ENCODE peak calls at places on chromosome 22, in seven cellular contexts. One of them, this sample, is unnamed.

GRCh38 chr22:37218399-37218770 is 6.1 kb upstream of the SSTR3 start:
- DNase-seq in Calu3: no peak
- DNase-seq in A549: no peak
- DNase-seq in thyroid gland: no peak
- DNase-seq in mucosa of gallbladder: no peak
- DNase-seq in neural crest cell: no peak
- DNase-seq in NCI-H82: no peak
- DNase-seq in this sample: no peak

GRCh38 chr22:48938741-48939140 is 888.9 kb downstream of the BRD1 start:
- DNase-seq in Calu3: no peak
- DNase-seq in A549: no peak
- DNase-seq in thyroid gland: no peak
- DNase-seq in mucosa of gallbladder: no peak
- DNase-seq in neural crest cell: no peak
- DNase-seq in NCI-H82: no peak
- DNase-seq in this sample: no peak

GRCh38 chr22:43754176-43754575 is 57.9 kb downstream of the EFCAB6 start:
- DNase-seq in Calu3: no peak
- DNase-seq in A549: no peak
- DNase-seq in thyroid gland: no peak
- DNase-seq in mucosa of gallbladder: no peak
- DNase-seq in neural crest cell: no peak
- DNase-seq in NCI-H82: no peak
- DNase-seq in this sample: no peak

GRCh38 chr22:38739300-38740055 is 16.3 kb downstream of the SUN2 start:
- DNase-seq in Calu3: no peak
- DNase-seq in A549: no peak
- DNase-seq in thyroid gland: no peak
- DNase-seq in mucosa of gallbladder: no peak
- DNase-seq in neural crest cell: no peak
- DNase-seq in NCI-H82: no peak
- DNase-seq in this sample: no peak

GRCh38 chr22:21938071-21938822 is 14.4 kb downstream of the PPM1F start:
- DNase-seq in Calu3: peak
- DNase-seq in A549: peak
- DNase-seq in thyroid gland: peak
- DNase-seq in mucosa of gallbladder: peak
- DNase-seq in neural crest cell: peak
- DNase-seq in NCI-H82: peak
- DNase-seq in this sample: peak

GRCh38 chr22:26718905-26719304 is 61.5 kb downstream of the MIAT start:
- DNase-seq in Calu3: no peak
- DNase-seq in A549: peak
- DNase-seq in thyroid gland: peak
- DNase-seq in mucosa of gallbladder: no peak
- DNase-seq in neural crest cell: no peak
- DNase-seq in NCI-H82: no peak
- DNase-seq in this sample: no peak

GRCh38 chr22:31451709-31452571 is 37.7 kb downstream of the EIF4ENIF1 start:
- DNase-seq in Calu3: peak
- DNase-seq in A549: peak
- DNase-seq in thyroid gland: peak
- DNase-seq in mucosa of gallbladder: no peak
- DNase-seq in neural crest cell: no peak
- DNase-seq in NCI-H82: peak
- DNase-seq in this sample: no peak

GRCh38 chr22:33923660-33924246 is 3.5 kb upstream of the LARGE1 start:
- DNase-seq in Calu3: peak
- DNase-seq in A549: peak
- DNase-seq in thyroid gland: peak
- DNase-seq in mucosa of gallbladder: peak
- DNase-seq in neural crest cell: peak
- DNase-seq in NCI-H82: peak
- DNase-seq in this sample: no peak

GRCh38 chr22:24706050-24706449 is 68.5 kb downstream of the PIWIL3 start:
- DNase-seq in Calu3: peak
- DNase-seq in A549: peak
- DNase-seq in thyroid gland: no peak
- DNase-seq in mucosa of gallbladder: no peak
- DNase-seq in neural crest cell: no peak
- DNase-seq in NCI-H82: no peak
- DNase-seq in this sample: no peak

GRCh38 chr22:23180893-23181762 is 819 bp downstream of the BCR start:
- DNase-seq in Calu3: peak
- DNase-seq in A549: peak
- DNase-seq in thyroid gland: no peak
- DNase-seq in mucosa of gallbladder: no peak
- DNase-seq in neural crest cell: no peak
- DNase-seq in NCI-H82: peak
- DNase-seq in this sample: peak

GRCh38 chr22:35470903-35471321 is 69.7 kb upstream of the RASD2 start:
- DNase-seq in Calu3: no peak
- DNase-seq in A549: peak
- DNase-seq in thyroid gland: no peak
- DNase-seq in mucosa of gallbladder: no peak
- DNase-seq in neural crest cell: no peak
- DNase-seq in NCI-H82: no peak
- DNase-seq in this sample: no peak

GRCh38 chr22:45179276-45180049 is 15.7 kb downstream of the NUP50 start:
- DNase-seq in Calu3: no peak
- DNase-seq in A549: no peak
- DNase-seq in thyroid gland: no peak
- DNase-seq in mucosa of gallbladder: no peak
- DNase-seq in neural crest cell: no peak
- DNase-seq in NCI-H82: no peak
- DNase-seq in this sample: no peak

GRCh38 chr22:45932066-45932465 is 44.9 kb downstream of the WNT7B start:
- DNase-seq in Calu3: no peak
- DNase-seq in A549: no peak
- DNase-seq in thyroid gland: no peak
- DNase-seq in mucosa of gallbladder: no peak
- DNase-seq in neural crest cell: no peak
- DNase-seq in NCI-H82: no peak
- DNase-seq in this sample: no peak

GRCh38 chr22:19210188-19210587 is 31.7 kb upstream of the SLC25A1 start:
- DNase-seq in Calu3: no peak
- DNase-seq in A549: no peak
- DNase-seq in thyroid gland: no peak
- DNase-seq in mucosa of gallbladder: no peak
- DNase-seq in neural crest cell: no peak
- DNase-seq in NCI-H82: no peak
- DNase-seq in this sample: no peak

GRCh38 chr22:45934659-45935341 is 42.2 kb downstream of the WNT7B start:
- DNase-seq in Calu3: peak
- DNase-seq in A549: peak
- DNase-seq in thyroid gland: peak
- DNase-seq in mucosa of gallbladder: peak
- DNase-seq in neural crest cell: no peak
- DNase-seq in NCI-H82: no peak
- DNase-seq in this sample: no peak

GRCh38 chr22:21941921-21942320 is 10.7 kb downstream of the PPM1F start:
- DNase-seq in Calu3: no peak
- DNase-seq in A549: no peak
- DNase-seq in thyroid gland: no peak
- DNase-seq in mucosa of gallbladder: no peak
- DNase-seq in neural crest cell: no peak
- DNase-seq in NCI-H82: no peak
- DNase-seq in this sample: no peak

GRCh38 chr22:49208768-49209252 is 618.9 kb downstream of the BRD1 start:
- DNase-seq in Calu3: no peak
- DNase-seq in A549: no peak
- DNase-seq in thyroid gland: no peak
- DNase-seq in mucosa of gallbladder: no peak
- DNase-seq in neural crest cell: peak
- DNase-seq in NCI-H82: no peak
- DNase-seq in this sample: no peak

GRCh38 chr22:20859615-20860014 is 808 bp downstream of the SNAP29 start:
- DNase-seq in Calu3: no peak
- DNase-seq in A549: no peak
- DNase-seq in thyroid gland: no peak
- DNase-seq in mucosa of gallbladder: no peak
- DNase-seq in neural crest cell: no peak
- DNase-seq in NCI-H82: no peak
- DNase-seq in this sample: no peak

GRCh38 chr22:30694171-30694637 is 470 bp upstream of the OSBP2 start:
- DNase-seq in Calu3: peak
- DNase-seq in A549: peak
- DNase-seq in thyroid gland: peak
- DNase-seq in mucosa of gallbladder: peak
- DNase-seq in neural crest cell: peak
- DNase-seq in NCI-H82: peak
- DNase-seq in this sample: peak

GRCh38 chr22:25824828-25825474 is 83.0 kb downstream of the MYO18B start:
- DNase-seq in Calu3: no peak
- DNase-seq in A549: no peak
- DNase-seq in thyroid gland: no peak
- DNase-seq in mucosa of gallbladder: no peak
- DNase-seq in neural crest cell: no peak
- DNase-seq in NCI-H82: peak
- DNase-seq in this sample: no peak

GRCh38 chr22:38524434-38524833 is 18.3 kb upstream of the DDX17 start:
- DNase-seq in Calu3: no peak
- DNase-seq in A549: no peak
- DNase-seq in thyroid gland: no peak
- DNase-seq in mucosa of gallbladder: no peak
- DNase-seq in neural crest cell: no peak
- DNase-seq in NCI-H82: no peak
- DNase-seq in this sample: no peak

GRCh38 chr22:24284747-24285203 is 14.1 kb downstream of the SPECC1L start:
- DNase-seq in Calu3: no peak
- DNase-seq in A549: no peak
- DNase-seq in thyroid gland: no peak
- DNase-seq in mucosa of gallbladder: no peak
- DNase-seq in neural crest cell: no peak
- DNase-seq in NCI-H82: no peak
- DNase-seq in this sample: no peak

GRCh38 chr22:31286360-31287255 is 5.7 kb downstream of the PIK3IP1 start:
- DNase-seq in Calu3: no peak
- DNase-seq in A549: no peak
- DNase-seq in thyroid gland: no peak
- DNase-seq in mucosa of gallbladder: peak
- DNase-seq in neural crest cell: no peak
- DNase-seq in NCI-H82: no peak
- DNase-seq in this sample: no peak

GRCh38 chr22:32206774-32207758 is 2.2 kb upstream of the RFPL2 start:
- DNase-seq in Calu3: peak
- DNase-seq in A549: peak
- DNase-seq in thyroid gland: peak
- DNase-seq in mucosa of gallbladder: peak
- DNase-seq in neural crest cell: no peak
- DNase-seq in NCI-H82: peak
- DNase-seq in this sample: no peak

GRCh38 chr22:44200855-44201550 is 20.3 kb downstream of the PARVG start:
- DNase-seq in Calu3: no peak
- DNase-seq in A549: no peak
- DNase-seq in thyroid gland: no peak
- DNase-seq in mucosa of gallbladder: no peak
- DNase-seq in neural crest cell: no peak
- DNase-seq in NCI-H82: no peak
- DNase-seq in this sample: no peak

GRCh38 chr22:25212337-25212736 is 7.1 kb upstream of the CRYBB2 start:
- DNase-seq in Calu3: no peak
- DNase-seq in A549: no peak
- DNase-seq in thyroid gland: no peak
- DNase-seq in mucosa of gallbladder: no peak
- DNase-seq in neural crest cell: no peak
- DNase-seq in NCI-H82: no peak
- DNase-seq in this sample: no peak

GRCh38 chr22:41683052-41683451 is 5.6 kb downstream of the SNU13 start:
- DNase-seq in Calu3: no peak
- DNase-seq in A549: no peak
- DNase-seq in thyroid gland: no peak
- DNase-seq in mucosa of gallbladder: no peak
- DNase-seq in neural crest cell: no peak
- DNase-seq in NCI-H82: no peak
- DNase-seq in this sample: no peak

GRCh38 chr22:20229916-20230775 is 38.0 kb downstream of the RTN4R start:
- DNase-seq in Calu3: no peak
- DNase-seq in A549: no peak
- DNase-seq in thyroid gland: peak
- DNase-seq in mucosa of gallbladder: no peak
- DNase-seq in neural crest cell: no peak
- DNase-seq in NCI-H82: no peak
- DNase-seq in this sample: no peak

GRCh38 chr22:38402204-38402603 is 52.8 kb downstream of the KCNJ4 start:
- DNase-seq in Calu3: no peak
- DNase-seq in A549: no peak
- DNase-seq in thyroid gland: no peak
- DNase-seq in mucosa of gallbladder: no peak
- DNase-seq in neural crest cell: no peak
- DNase-seq in NCI-H82: no peak
- DNase-seq in this sample: no peak

GRCh38 chr22:21920341-21921183 is 32.1 kb downstream of the PPM1F start:
- DNase-seq in Calu3: no peak
- DNase-seq in A549: no peak
- DNase-seq in thyroid gland: no peak
- DNase-seq in mucosa of gallbladder: no peak
- DNase-seq in neural crest cell: no peak
- DNase-seq in NCI-H82: no peak
- DNase-seq in this sample: no peak

GRCh38 chr22:49204599-49205214 is 623.0 kb downstream of the BRD1 start:
- DNase-seq in Calu3: no peak
- DNase-seq in A549: no peak
- DNase-seq in thyroid gland: no peak
- DNase-seq in mucosa of gallbladder: no peak
- DNase-seq in neural crest cell: no peak
- DNase-seq in NCI-H82: no peak
- DNase-seq in this sample: no peak

GRCh38 chr22:23836692-23837495 is 1.9 kb downstream of the DERL3 start:
- DNase-seq in Calu3: no peak
- DNase-seq in A549: no peak
- DNase-seq in thyroid gland: no peak
- DNase-seq in mucosa of gallbladder: no peak
- DNase-seq in neural crest cell: no peak
- DNase-seq in NCI-H82: no peak
- DNase-seq in this sample: no peak

GRCh38 chr22:21865041-21865440 is 2.4 kb downstream of the MAPK1 start:
- DNase-seq in Calu3: no peak
- DNase-seq in A549: no peak
- DNase-seq in thyroid gland: peak
- DNase-seq in mucosa of gallbladder: peak
- DNase-seq in neural crest cell: no peak
- DNase-seq in NCI-H82: peak
- DNase-seq in this sample: no peak

GRCh38 chr22:38657248-38657909 is 941 bp downstream of the CBY1 start:
- DNase-seq in Calu3: peak
- DNase-seq in A549: no peak
- DNase-seq in thyroid gland: peak
- DNase-seq in mucosa of gallbladder: no peak
- DNase-seq in neural crest cell: no peak
- DNase-seq in NCI-H82: peak
- DNase-seq in this sample: peak

GRCh38 chr22:45478108-45478771 is 24.4 kb upstream of the FBLN1 start:
- DNase-seq in Calu3: no peak
- DNase-seq in A549: peak
- DNase-seq in thyroid gland: no peak
- DNase-seq in mucosa of gallbladder: no peak
- DNase-seq in neural crest cell: no peak
- DNase-seq in NCI-H82: no peak
- DNase-seq in this sample: no peak

This sample was measured in activated B cell treated with CpG ODN at 0.5 μM for 24 hours.